ENCODE peak calls at places on chromosomes 1 and 21, in four cellular contexts. One of them, this sample, is unnamed.

GRCh38 chr1:214846971-214847810 is 235.3 kb upstream of the KCNK2 start:
- DNase-seq in psoas muscle: no peak
- DNase-seq in ovary: no peak
- DNase-seq in naive thymus-derived CD4-positive, alpha-beta T cell: no peak
- DNase-seq in this sample: no peak

GRCh38 chr1:153192697-153193096 is 10.5 kb upstream of the LELP1 start:
- DNase-seq in naive thymus-derived CD4-positive, alpha-beta T cell: no peak
- DNase-seq in psoas muscle: no peak
- DNase-seq in ovary: no peak
- DNase-seq in this sample: no peak

GRCh38 chr1:64292399-64292798 is 89.0 kb downstream of the UBE2U start:
- DNase-seq in psoas muscle: no peak
- DNase-seq in ovary: no peak
- DNase-seq in naive thymus-derived CD4-positive, alpha-beta T cell: no peak
- DNase-seq in this sample: no peak

GRCh38 chr1:24108334-24109165 is 3.4 kb downstream of the MYOM3 start:
- DNase-seq in ovary: no peak
- DNase-seq in psoas muscle: peak; percentile 79
- DNase-seq in naive thymus-derived CD4-positive, alpha-beta T cell: no peak
- DNase-seq in this sample: peak; percentile 34

GRCh38 chr1:182588460-182589396 is at the start of gene RNASEL:
- DNase-seq in ovary: peak; percentile 83
- DNase-seq in naive thymus-derived CD4-positive, alpha-beta T cell: peak; percentile 61
- DNase-seq in psoas muscle: peak; percentile 75
- DNase-seq in this sample: peak; percentile 70

GRCh38 chr1:195466639-195467038 is 1141.6 kb downstream of the KCNT2 start:
- DNase-seq in ovary: no peak
- DNase-seq in psoas muscle: no peak
- DNase-seq in naive thymus-derived CD4-positive, alpha-beta T cell: no peak
- DNase-seq in this sample: no peak

GRCh38 chr1:205648212-205648910 is 16.6 kb upstream of the ELK4 start:
- DNase-seq in naive thymus-derived CD4-positive, alpha-beta T cell: no peak
- DNase-seq in psoas muscle: no peak
- DNase-seq in ovary: no peak
- DNase-seq in this sample: no peak

GRCh38 chr1:236774926-236775325 is 20.2 kb upstream of the MTR start:
- DNase-seq in naive thymus-derived CD4-positive, alpha-beta T cell: no peak
- DNase-seq in psoas muscle: no peak
- DNase-seq in ovary: no peak
- DNase-seq in this sample: no peak

GRCh38 chr1:230326971-230327891 is 98.9 kb downstream of the PGBD5 start:
- DNase-seq in naive thymus-derived CD4-positive, alpha-beta T cell: no peak
- DNase-seq in psoas muscle: no peak
- DNase-seq in ovary: peak; percentile 51
- DNase-seq in this sample: no peak

GRCh38 chr1:206067486-206068302 is 14.7 kb downstream of the RHEX start:
- DNase-seq in naive thymus-derived CD4-positive, alpha-beta T cell: no peak
- DNase-seq in psoas muscle: no peak
- DNase-seq in ovary: no peak
- DNase-seq in this sample: no peak

GRCh38 chr1:85274969-85275453 is 1.4 kb downstream of the BCL10 start:
- DNase-seq in psoas muscle: no peak
- DNase-seq in naive thymus-derived CD4-positive, alpha-beta T cell: no peak
- DNase-seq in ovary: no peak
- DNase-seq in this sample: no peak

GRCh38 chr1:151166506-151166956 is 587 bp downstream of the SCNM1 start:
- DNase-seq in naive thymus-derived CD4-positive, alpha-beta T cell: no peak
- DNase-seq in ovary: no peak
- DNase-seq in psoas muscle: no peak
- DNase-seq in this sample: no peak

GRCh38 chr1:222073307-222073995 is 331.6 kb upstream of the DUSP10 start:
- DNase-seq in naive thymus-derived CD4-positive, alpha-beta T cell: no peak
- DNase-seq in ovary: no peak
- DNase-seq in psoas muscle: no peak
- DNase-seq in this sample: no peak

GRCh38 chr1:183093821-183094287 is 70.6 kb downstream of the LAMC1 start:
- DNase-seq in ovary: no peak
- DNase-seq in naive thymus-derived CD4-positive, alpha-beta T cell: no peak
- DNase-seq in psoas muscle: no peak
- DNase-seq in this sample: no peak

GRCh38 chr21:16751705-16752104 is 761.1 kb upstream of the CXADR start:
- DNase-seq in naive thymus-derived CD4-positive, alpha-beta T cell: no peak
- DNase-seq in psoas muscle: no peak
- DNase-seq in ovary: no peak
- DNase-seq in this sample: no peak

GRCh38 chr1:151988405-151988851 is 5.2 kb downstream of the S100A10 start:
- DNase-seq in psoas muscle: no peak
- DNase-seq in ovary: no peak
- DNase-seq in naive thymus-derived CD4-positive, alpha-beta T cell: no peak
- DNase-seq in this sample: no peak

GRCh38 chr1:2880086-2880485 is 78.6 kb upstream of the TTC34 start:
- DNase-seq in psoas muscle: no peak
- DNase-seq in naive thymus-derived CD4-positive, alpha-beta T cell: no peak
- DNase-seq in ovary: no peak
- DNase-seq in this sample: no peak

GRCh38 chr21:43696214-43696613 is 22.7 kb upstream of the PDXK start:
- DNase-seq in naive thymus-derived CD4-positive, alpha-beta T cell: no peak
- DNase-seq in ovary: no peak
- DNase-seq in psoas muscle: no peak
- DNase-seq in this sample: no peak

GRCh38 chr1:224183591-224184312 is 712 bp downstream of the DEGS1 start:
- DNase-seq in ovary: peak; percentile 72
- DNase-seq in psoas muscle: peak; percentile 65
- DNase-seq in naive thymus-derived CD4-positive, alpha-beta T cell: peak; percentile 56
- DNase-seq in this sample: peak; percentile 79

GRCh38 chr1:35043498-35043897 is 11.8 kb upstream of the ZMYM6 start:
- DNase-seq in naive thymus-derived CD4-positive, alpha-beta T cell: no peak
- DNase-seq in ovary: no peak
- DNase-seq in psoas muscle: no peak
- DNase-seq in this sample: no peak

GRCh38 chr21:18840239-18840638 is 436.7 kb upstream of the TMPRSS15 start:
- DNase-seq in naive thymus-derived CD4-positive, alpha-beta T cell: no peak
- DNase-seq in psoas muscle: no peak
- DNase-seq in ovary: no peak
- DNase-seq in this sample: no peak

GRCh38 chr1:208231929-208232360 is 12.2 kb downstream of the PLXNA2 start:
- DNase-seq in ovary: no peak
- DNase-seq in psoas muscle: no peak
- DNase-seq in naive thymus-derived CD4-positive, alpha-beta T cell: no peak
- DNase-seq in this sample: no peak

GRCh38 chr1:87474098-87474497 is 145.4 kb downstream of the LMO4 start:
- DNase-seq in naive thymus-derived CD4-positive, alpha-beta T cell: no peak
- DNase-seq in psoas muscle: no peak
- DNase-seq in ovary: no peak
- DNase-seq in this sample: no peak

GRCh38 chr1:17653728-17654351 is 101.3 kb upstream of the ACTL8 start:
- DNase-seq in ovary: peak; percentile 70
- DNase-seq in naive thymus-derived CD4-positive, alpha-beta T cell: peak; percentile 17
- DNase-seq in psoas muscle: peak; percentile 45
- DNase-seq in this sample: no peak

GRCh38 chr1:24110642-24111263 is 1.2 kb downstream of the MYOM3 start:
- DNase-seq in ovary: peak; percentile 57
- DNase-seq in psoas muscle: peak; percentile 84
- DNase-seq in naive thymus-derived CD4-positive, alpha-beta T cell: no peak
- DNase-seq in this sample: no peak

GRCh38 chr21:21247441-21247840 is 249.2 kb downstream of the NCAM2 start:
- DNase-seq in naive thymus-derived CD4-positive, alpha-beta T cell: no peak
- DNase-seq in ovary: no peak
- DNase-seq in psoas muscle: no peak
- DNase-seq in this sample: no peak

GRCh38 chr1:213947200-213947775 is 40.5 kb upstream of the PROX1 start:
- DNase-seq in ovary: no peak
- DNase-seq in naive thymus-derived CD4-positive, alpha-beta T cell: no peak
- DNase-seq in psoas muscle: no peak
- DNase-seq in this sample: no peak

GRCh38 chr1:66598670-66599069 is 64.7 kb downstream of the SGIP1 start:
- DNase-seq in ovary: no peak
- DNase-seq in psoas muscle: no peak
- DNase-seq in naive thymus-derived CD4-positive, alpha-beta T cell: no peak
- DNase-seq in this sample: no peak

GRCh38 chr1:51326839-51327238 is 3.5 kb downstream of the TTC39A start:
- DNase-seq in naive thymus-derived CD4-positive, alpha-beta T cell: no peak
- DNase-seq in ovary: no peak
- DNase-seq in psoas muscle: no peak
- DNase-seq in this sample: no peak

GRCh38 chr1:185636848-185637247 is 97.3 kb upstream of the HMCN1 start:
- DNase-seq in naive thymus-derived CD4-positive, alpha-beta T cell: no peak
- DNase-seq in psoas muscle: no peak
- DNase-seq in ovary: no peak
- DNase-seq in this sample: no peak

GRCh38 chr1:97050501-97050900 is 328.9 kb downstream of the PTBP2 start:
- DNase-seq in naive thymus-derived CD4-positive, alpha-beta T cell: no peak
- DNase-seq in ovary: no peak
- DNase-seq in psoas muscle: no peak
- DNase-seq in this sample: no peak

GRCh38 chr1:58401991-58402390 is 144.5 kb downstream of the OMA1 start:
- DNase-seq in naive thymus-derived CD4-positive, alpha-beta T cell: no peak
- DNase-seq in ovary: no peak
- DNase-seq in psoas muscle: no peak
- DNase-seq in this sample: no peak

GRCh38 chr1:235857756-235858155 is 8.9 kb downstream of the LYST start:
- DNase-seq in psoas muscle: no peak
- DNase-seq in ovary: no peak
- DNase-seq in naive thymus-derived CD4-positive, alpha-beta T cell: no peak
- DNase-seq in this sample: no peak

GRCh38 chr1:244955661-244956060 is 91.3 kb upstream of the HNRNPU start:
- DNase-seq in psoas muscle: no peak
- DNase-seq in ovary: no peak
- DNase-seq in naive thymus-derived CD4-positive, alpha-beta T cell: no peak
- DNase-seq in this sample: no peak

GRCh38 chr1:244952280-244952933 is 88.1 kb upstream of the HNRNPU start:
- DNase-seq in ovary: no peak
- DNase-seq in naive thymus-derived CD4-positive, alpha-beta T cell: no peak
- DNase-seq in psoas muscle: no peak
- DNase-seq in this sample: no peak

GRCh38 chr1:244952940-244953339 is 88.6 kb upstream of the HNRNPU start:
- DNase-seq in psoas muscle: no peak
- DNase-seq in naive thymus-derived CD4-positive, alpha-beta T cell: no peak
- DNase-seq in ovary: no peak
- DNase-seq in this sample: no peak

GRCh38 chr1:244954358-244954757 is 90.0 kb upstream of the HNRNPU start:
- DNase-seq in ovary: no peak
- DNase-seq in psoas muscle: no peak
- DNase-seq in naive thymus-derived CD4-positive, alpha-beta T cell: no peak
- DNase-seq in this sample: no peak

DNA sequence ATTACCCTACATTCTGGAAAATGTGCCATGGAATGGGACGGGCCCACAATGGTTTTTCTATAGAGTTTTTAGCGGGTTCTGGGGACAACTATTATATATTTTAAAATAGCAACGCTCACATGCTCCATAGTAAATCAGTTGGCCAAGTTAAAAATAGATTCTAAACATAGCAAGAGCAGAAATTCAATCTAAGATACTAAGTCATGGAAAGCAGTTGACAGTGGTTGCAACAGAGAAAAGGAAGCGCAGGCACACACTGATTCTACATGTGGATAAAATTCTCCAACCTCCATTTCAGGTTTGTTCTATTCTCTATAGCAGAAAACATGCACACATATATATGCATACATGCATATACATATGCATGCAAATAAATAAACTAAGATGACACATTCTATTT is 89.5 kb upstream of the HNRNPU start:
- DNase-seq in ovary: no peak
- DNase-seq in naive thymus-derived CD4-positive, alpha-beta T cell: no peak
- DNase-seq in psoas muscle: no peak
- DNase-seq in this sample: no peak
- H3K4me3 ChIP-seq in ovary: no peak overlapping the region
- H3K4me3 ChIP-seq in naive thymus-derived CD4-positive, alpha-beta T cell: no peak overlapping the region
- H3K4me3 ChIP-seq in psoas muscle: peak overlapping the region; percentile 3
- H3K4me3 ChIP-seq in this sample: no peak overlapping the region

DNA sequence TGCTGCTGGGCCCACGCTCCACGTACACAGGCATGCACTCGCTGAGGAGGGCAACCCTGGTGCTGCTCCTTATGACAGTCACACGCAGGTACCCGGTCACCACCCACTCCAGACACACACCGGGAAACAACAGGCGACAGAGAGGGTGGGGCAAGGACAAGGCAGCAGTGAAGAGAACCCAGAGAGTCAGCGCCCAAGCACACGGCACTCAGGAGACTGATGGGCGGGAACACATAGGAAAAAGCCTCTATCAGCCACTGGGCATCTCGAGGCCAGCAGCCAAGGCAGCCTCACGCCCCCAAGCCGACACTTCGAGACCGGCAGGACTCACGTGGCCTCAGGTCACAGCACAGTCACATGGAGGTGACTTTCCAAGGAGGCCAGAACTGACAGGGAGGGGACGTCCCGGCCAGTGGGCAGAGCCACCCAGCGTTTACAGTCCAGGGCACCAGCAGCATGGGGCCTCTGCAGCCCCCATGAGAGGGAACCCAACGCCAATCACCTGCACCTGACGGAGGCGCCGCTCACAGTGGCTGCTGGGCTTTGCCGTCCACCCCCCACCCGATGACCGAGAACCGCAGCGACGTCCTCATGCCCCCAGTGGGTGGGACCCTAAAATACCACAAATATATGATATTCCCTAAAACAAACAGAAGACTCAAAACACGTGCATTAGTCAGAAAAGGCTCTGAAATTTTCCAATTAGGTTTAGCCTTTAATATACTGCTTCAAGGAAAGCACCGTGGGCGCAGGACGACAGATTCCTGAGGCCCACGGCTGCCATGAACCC is 19.7 kb downstream of the PTTG1IP start:
- DNase-seq in naive thymus-derived CD4-positive, alpha-beta T cell: no peak
- DNase-seq in ovary: no peak
- DNase-seq in psoas muscle: no peak
- DNase-seq in this sample: no peak
- H3K4me1 ChIP-seq in naive thymus-derived CD4-positive, alpha-beta T cell: peaks cover 42% of the 10 kb centered on the region
- H3K4me1 ChIP-seq in ovary: no peaks in the 10 kb centered on the region
- H3K4me1 ChIP-seq in psoas muscle: peaks cover 36% of the 10 kb centered on the region
- H3K4me1 ChIP-seq in this sample: peaks cover 9% of the 10 kb centered on the region

GRCh38 chr1:39407889-39408640 is 83.4 kb upstream of the BMP8A start:
- DNase-seq in ovary: no peak
- DNase-seq in naive thymus-derived CD4-positive, alpha-beta T cell: no peak
- DNase-seq in psoas muscle: no peak
- DNase-seq in this sample: no peak
- H3K4me3 ChIP-seq in ovary: peak overlapping the region; percentile 80
- H3K4me3 ChIP-seq in naive thymus-derived CD4-positive, alpha-beta T cell: peak overlapping the region; percentile 54
- H3K4me3 ChIP-seq in psoas muscle: peak overlapping the region; percentile 84
- H3K4me3 ChIP-seq in this sample: peak overlapping the region; percentile 89

GRCh38 chr1:21916447-21917240 is 20.5 kb downstream of the HSPG2 start:
- DNase-seq in naive thymus-derived CD4-positive, alpha-beta T cell: no peak
- DNase-seq in psoas muscle: no peak
- DNase-seq in ovary: no peak
- DNase-seq in this sample: no peak

GRCh38 chr1:21922103-21923014 is 14.8 kb downstream of the HSPG2 start:
- DNase-seq in ovary: no peak
- DNase-seq in naive thymus-derived CD4-positive, alpha-beta T cell: no peak
- DNase-seq in psoas muscle: no peak
- DNase-seq in this sample: no peak

GRCh38 chr1:21921100-21921875 is 15.8 kb downstream of the HSPG2 start:
- DNase-seq in naive thymus-derived CD4-positive, alpha-beta T cell: no peak
- DNase-seq in psoas muscle: no peak
- DNase-seq in ovary: no peak
- DNase-seq in this sample: no peak

GRCh38 chr1:21914880-21915640 is 22.1 kb downstream of the HSPG2 start:
- DNase-seq in naive thymus-derived CD4-positive, alpha-beta T cell: no peak
- DNase-seq in ovary: no peak
- DNase-seq in psoas muscle: peak; percentile 44
- DNase-seq in this sample: peak; percentile 87

GRCh38 chr1:21919520-21919919 is 17.6 kb downstream of the HSPG2 start:
- DNase-seq in naive thymus-derived CD4-positive, alpha-beta T cell: no peak
- DNase-seq in ovary: no peak
- DNase-seq in psoas muscle: no peak
- DNase-seq in this sample: no peak
- H3K4me1 ChIP-seq in naive thymus-derived CD4-positive, alpha-beta T cell: no peaks in the 10 kb centered on the region
- H3K4me1 ChIP-seq in ovary: peaks cover 17% of the 10 kb centered on the region
- H3K4me1 ChIP-seq in psoas muscle: peaks cover 52% of the 10 kb centered on the region
- H3K4me1 ChIP-seq in this sample: peaks cover 100% of the 10 kb centered on the region

This sample was measured in tibial artery.